ENCODE peak calls at places on chromosomes 16 and 17, in five cellular contexts. W is neuronal stem cell, V is endothelial cell of umbilical vein, H is neural progenitor cell, F is fibroblast of lung. M is an unnamed sample. For H3K4me1 and H3K9me3, the result is how much of the 10 kb centered on the place peaks cover.

GRCh38 chr17:1647802-1648581 is 1.7 kb downstream of the RILP start:
- DNase-seq in F (no peak), W (no peak), V (peak), H (peak), M (no peak)

GRCh38 chr17:78748048-78748729 is 33.9 kb downstream of the CYTH1 start:
- DNase-seq in W (no peak), F (no peak), V (no peak), H (no peak), M (no peak)

GRCh38 chr17:19382581-19383444 is 4.2 kb downstream of the MFAP4 start:
- DNase-seq in W (no peak), F (no peak), V (no peak), H (no peak), M (no peak)

GRCh38 chr17:52233632-52234031 is 75.1 kb upstream of the CA10 start:
- DNase-seq in F (no peak), V (no peak), W (no peak), H (no peak), M (no peak)

GRCh38 chr17:352421-353212 is at the start of gene RPH3AL:
- DNase-seq in H (peak), F (no peak), V (peak), W (peak), M (no peak)

GRCh38 chr16:70804153-70804728 is 3.3 kb upstream of the VAC14 start:
- DNase-seq in F (peak), V (peak), W (no peak), H (no peak), M (peak)

GRCh38 chr17:72774251-72774650 is 318.2 kb downstream of the SLC39A11 start:
- DNase-seq in W (no peak), F (no peak), H (no peak), V (no peak), M (no peak)

GRCh38 chr16:31464348-31464769 is 5.1 kb downstream of the ARMC5 start:
- DNase-seq in W (no peak), H (no peak), F (no peak), V (no peak), M (no peak)

GRCh38 chr17:4626734-4627256 is 14.7 kb downstream of the ALOX15 start:
- DNase-seq in F (no peak), H (no peak), V (no peak), W (no peak), M (no peak)

GRCh38 chr17:49290690-49291326 is 60.2 kb upstream of the PHOSPHO1 start:
- DNase-seq in W (no peak), H (peak), F (peak), V (peak), M (peak)

GRCh38 chr16:23324727-23325126 is 22.6 kb downstream of the SCNN1B start:
- DNase-seq in W (no peak), V (no peak), H (no peak), F (no peak), M (no peak)

GRCh38 chr17:82052638-82053059 is 951 bp downstream of the GPS1 start:
- DNase-seq in F (no peak), V (no peak), W (no peak), H (no peak), M (peak)

GRCh38 chr16:21645261-21645721 is 7.1 kb downstream of the IGSF6 start:
- DNase-seq in W (no peak), F (peak), H (no peak), V (no peak), M (peak)

GRCh38 chr17:16304832-16305231 is 48.4 kb downstream of the CENPV start:
- DNase-seq in F (peak), H (peak), V (peak), W (no peak), M (peak)

GRCh38 chr16:6947291-6947690 is 385.4 kb upstream of the RBFOX1 start:
- DNase-seq in H (no peak), W (no peak), V (no peak), F (no peak), M (no peak)

GRCh38 chr17:50144845-50145531 is 5.5 kb downstream of the PPP1R9B start:
- DNase-seq in H (no peak), W (no peak), V (no peak), F (no peak), M (no peak)

GRCh38 chr17:50199651-50200446 is 1.6 kb downstream of the COL1A1 start:
- DNase-seq in F (peak), V (peak), H (peak), W (peak), M (peak)

GRCh38 chr17:50036455-50037320 is 19.2 kb upstream of the ITGA3 start:
- DNase-seq in W (no peak), V (no peak), H (no peak), F (no peak), M (no peak)

GRCh38 chr16:29975811-29976511 is 2.3 kb downstream of the TAOK2 start:
- DNase-seq in F (no peak), W (no peak), H (no peak), V (peak), M (peak)

GRCh38 chr17:63474174-63474913 is 2.5 kb upstream of the ACE start:
- DNase-seq in F (no peak), V (peak), W (no peak), H (no peak), M (no peak)

GRCh38 chr17:47935961-47936360 is 5.4 kb upstream of the PNPO start:
- DNase-seq in H (no peak), W (no peak), V (peak), F (peak), M (peak)

GRCh38 chr17:51188321-51188853 is 22.2 kb downstream of the NME2 start:
- DNase-seq in W (no peak), H (no peak), V (no peak), F (peak), M (no peak)

GRCh38 chr16:1545044-1545736 is 11.7 kb downstream of the TMEM204 start:
- DNase-seq in F (no peak), H (no peak), W (no peak), V (peak), M (no peak)

GRCh38 chr16:46427340-46428107 is 193.7 kb downstream of the SHCBP1 start:
- DNase-seq in F (no peak), H (no peak), W (no peak), V (no peak), M (no peak)

GRCh38 chr17:78885956-78886355 is 17.0 kb downstream of the CEP295NL start:
- DNase-seq in H (no peak), W (no peak), V (no peak), F (no peak), M (no peak)

GRCh38 chr17:31318298-31319190 is 2.9 kb downstream of the EVI2A start:
- DNase-seq in H (peak), W (no peak), F (peak), V (peak), M (no peak)

GRCh38 chr17:40602445-40603443 is 37.5 kb upstream of the CCR7 start:
- DNase-seq in H (no peak), F (no peak), W (no peak), V (no peak), M (no peak)

GRCh38 chr17:39822051-39822450 is 42.1 kb downstream of the IKZF3 start:
- DNase-seq in H (no peak), V (no peak), W (no peak), F (no peak), M (no peak)

GRCh38 chr17:53391197-53391596 is 431.5 kb upstream of the KIF2B start:
- DNase-seq in W (no peak), H (no peak), V (no peak), F (no peak), M (no peak)

GRCh38 chr17:50765454-50766221 is 1.7 kb downstream of the ANKRD40CL start:
- DNase-seq in H (no peak), F (no peak), W (no peak), V (peak), M (no peak)

GRCh38 chr17:67546578-67547527 is 169.8 kb downstream of the PITPNC1 start:
- DNase-seq in F (peak), H (no peak), W (no peak), V (peak), M (no peak)

GRCh38 chr17:17001874-17002520 is 30.1 kb upstream of the TNFRSF13B start:
- DNase-seq in W (peak), H (peak), F (peak), V (peak), M (peak)

GRCh38 chr17:14464741-14465140 is 163.9 kb downstream of the HS3ST3B1 start:
- DNase-seq in W (no peak), V (no peak), H (no peak), F (peak), M (peak)

GRCh38 chr17:79020631-79021301 is 3.2 kb upstream of the C1QTNF1 start:
- DNase-seq in V (no peak), H (no peak), F (no peak), W (no peak), M (peak)

GRCh38 chr16:2009791-2010510 is at the start of gene ZNF598:
- DNase-seq in F (peak), V (peak), W (peak), H (peak), M (peak)

GRCh38 chr16:72872966-72873365 is 175.0 kb downstream of the ZFHX3 start:
- DNase-seq in W (no peak), V (no peak), H (no peak), F (no peak), M (no peak)

GRCh38 chr16:1535391-1536291 is 2.2 kb downstream of the TMEM204 start:
- DNase-seq in H (no peak), V (no peak), W (no peak), F (peak), M (peak)

GRCh38 chr16:84703671-84704070 is 3.9 kb downstream of the USP10 start:
- DNase-seq in W (no peak), V (no peak), F (no peak), H (peak), M (no peak)

GRCh38 chr17:81939881-81940385 is 2.8 kb upstream of the PYCR1 start:
- DNase-seq in H (no peak), V (no peak), W (no peak), F (no peak), M (no peak)

GRCh38 chr17:35981908-35982330 is 622 bp upstream of the CCL16 start:
- DNase-seq in H (peak), W (no peak), F (no peak), V (no peak), M (no peak)

GRCh38 chr17:80793421-80793820 is 198.2 kb upstream of the CHMP6 start:
- DNase-seq in V (no peak), F (no peak), W (no peak), H (no peak), M (no peak)

GRCh38 chr17:80794281-80795089 is 197.2 kb upstream of the CHMP6 start:
- DNase-seq in V (no peak), H (no peak), W (no peak), F (peak), M (no peak)

GRCh38 chr17:80792373-80792781 is 199.3 kb upstream of the CHMP6 start:
- DNase-seq in W (no peak), F (peak), V (no peak), H (no peak), M (peak)

GRCh38 chr17:80795090-80795609 is 196.5 kb upstream of the CHMP6 start:
- DNase-seq in V (no peak), F (no peak), H (no peak), W (no peak), M (no peak)

GRCh38 chr17:80793851-80794267 is 197.8 kb upstream of the CHMP6 start:
- DNase-seq in V (peak), W (no peak), H (no peak), F (peak), M (peak)
- H3K9ac ChIP-seq in V (peak), W (no peak), H (no peak), F (peak), M (peak)

GRCh38 chr17:21029032-21029431 is 13.8 kb downstream of the USP22 start:
- DNase-seq in W (no peak), F (peak), H (no peak), V (no peak), M (peak)

GRCh38 chr17:21028192-21028591 is 14.6 kb downstream of the USP22 start:
- DNase-seq in F (no peak), H (no peak), W (no peak), V (no peak), M (no peak)

GRCh38 chr17:21030375-21030774 is 12.4 kb downstream of the USP22 start:
- DNase-seq in H (no peak), W (no peak), F (no peak), V (no peak), M (no peak)

GRCh38 chr17:21031756-21032396 is 10.9 kb downstream of the USP22 start:
- DNase-seq in H (no peak), V (no peak), W (no peak), F (peak), M (no peak)

GRCh38 chr17:21029515-21029914 is 13.3 kb downstream of the USP22 start:
- DNase-seq in H (no peak), F (no peak), W (no peak), V (no peak), M (no peak)
- H3K4me1 ChIP-seq in H (under half), F (under half), W (under half), V (under half), M (half or more)

DNA sequence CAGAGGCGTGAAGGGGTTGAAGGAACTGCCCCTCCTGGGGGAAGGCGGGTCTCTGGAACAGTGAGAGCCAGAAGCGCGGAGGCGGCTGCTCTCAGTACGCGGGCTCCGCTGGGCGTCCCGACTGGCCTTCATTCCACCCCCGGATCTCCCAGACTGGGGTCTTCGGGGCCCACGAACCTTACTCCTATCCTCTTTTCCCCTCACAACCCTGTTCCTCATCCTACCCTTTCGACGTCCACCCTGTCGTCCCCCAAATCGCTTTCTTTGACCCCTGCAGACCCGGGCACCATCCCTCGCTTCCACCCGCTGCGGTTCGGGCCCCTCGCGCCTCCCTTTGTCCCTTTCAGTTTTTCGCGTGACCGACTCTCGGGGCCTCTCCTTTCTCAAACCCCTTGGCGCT is 2114.6 kb downstream of the TP53TG3F start:
- DNase-seq in H (no peak), V (no peak), F (no peak), W (no peak), M (no peak)
- H3K9me3 ChIP-seq in H (under half), V (under half), F (under half), W (under half), M (under half)

GRCh38 chr17:5942687-5943086 is 127.5 kb upstream of the WSCD1 start:
- DNase-seq in F (no peak), H (no peak), V (no peak), W (no peak), M (no peak)

GRCh38 chr17:5941258-5941657 is 128.9 kb upstream of the WSCD1 start:
- DNase-seq in H (no peak), F (no peak), V (no peak), W (no peak), M (no peak)

GRCh38 chr17:5943991-5944390 is 126.2 kb upstream of the WSCD1 start:
- DNase-seq in F (no peak), H (no peak), V (no peak), W (no peak), M (no peak)

GRCh38 chr17:5947701-5948180 is 122.4 kb upstream of the WSCD1 start:
- DNase-seq in F (no peak), V (no peak), W (no peak), H (no peak), M (no peak)

DNA sequence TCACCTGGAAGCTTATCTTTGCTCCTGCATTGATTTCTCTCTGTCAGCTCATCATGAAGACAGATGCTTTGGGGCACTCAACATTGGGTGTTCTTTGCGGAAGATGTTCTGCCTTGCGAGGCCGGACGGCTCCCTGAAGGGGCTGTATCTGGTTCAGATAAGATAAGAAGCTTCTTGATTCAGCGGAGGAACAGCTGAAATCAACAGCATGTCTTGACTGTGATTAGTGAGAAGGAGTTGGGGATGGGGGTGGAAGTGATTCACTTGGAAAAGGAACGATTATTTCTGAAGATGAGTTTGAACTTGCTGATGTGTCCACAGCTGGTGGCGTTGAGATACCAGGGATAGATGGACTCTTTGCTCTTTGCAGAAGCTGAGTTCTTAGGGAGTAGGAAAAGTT is 126.9 kb upstream of the WSCD1 start:
- DNase-seq in W (no peak), F (no peak), H (no peak), V (no peak), M (no peak)
- H3K9ac ChIP-seq in W (no peak), F (no peak), H (no peak), V (no peak), M (no peak)

GRCh38 chr17:64687376-64687775 is 25.3 kb upstream of the SMURF2 start:
- DNase-seq in H (no peak), F (no peak), V (no peak), W (no peak), M (no peak)
- H3K4me1 ChIP-seq in H (under half), F (under half), V (under half), W (under half), M (under half)